ENCODE peak calls at places on chromosomes 1 and 21, in nine cellular contexts. R is GM10248; A is kidney; E is endothelial cell; U is CD8-positive, alpha-beta T cell; M is right atrium auricular region; G is fibroblast of lung; O is endodermal cell; J is lower lobe of right lung. Y is an unnamed sample.

GRCh38 chr1:151047925-151048644 is 534 bp downstream of the C1orf56 start:
- DNase-seq in M (peak), O (peak), E (peak), G (peak), A (peak), J (peak), U (no peak), R (peak), Y (peak)

GRCh38 chr1:23384312-23385058 is 14.8 kb upstream of the ZNF436 start:
- DNase-seq in G (peak), E (no peak), R (no peak), A (no peak), J (no peak), O (peak), M (no peak), U (no peak), Y (no peak)

GRCh38 chr1:230518511-230518910 is 92.4 kb upstream of the PGBD5 start:
- DNase-seq in U (no peak), O (peak), A (no peak), J (no peak), R (no peak), M (no peak), G (no peak), E (no peak), Y (no peak)

GRCh38 chr1:235972316-235973090 is 92.4 kb downstream of the NID1 start:
- DNase-seq in R (peak), U (no peak), E (no peak), A (no peak), J (no peak), O (no peak), G (peak), M (no peak), Y (no peak)

GRCh38 chr1:206112600-206113301 is 4.4 kb downstream of the AVPR1B start:
- DNase-seq in J (peak), G (no peak), R (no peak), O (no peak), M (peak), A (peak), E (no peak), U (no peak), Y (no peak)

GRCh38 chr1:193221641-193222040 is 35.2 kb upstream of the B3GALT2 start:
- DNase-seq in G (peak), O (no peak), R (no peak), M (no peak), A (no peak), U (no peak), E (no peak), J (no peak), Y (no peak)

GRCh38 chr1:22806584-22806983 is 95.9 kb downstream of the EPHB2 start:
- DNase-seq in J (no peak), U (no peak), A (no peak), M (no peak), O (no peak), R (no peak), E (no peak), G (no peak), Y (no peak)

GRCh38 chr1:237199026-237199425 is 157.0 kb downstream of the RYR2 start:
- DNase-seq in J (no peak), U (no peak), G (no peak), M (no peak), R (no peak), A (no peak), E (no peak), O (no peak), Y (no peak)

GRCh38 chr1:207221934-207222351 is 99.5 kb upstream of the CD55 start:
- DNase-seq in O (no peak), R (no peak), U (no peak), G (no peak), M (no peak), E (no peak), J (no peak), A (no peak), Y (no peak)

GRCh38 chr1:200525167-200526123 is 95.1 kb downstream of the KIF14 start:
- DNase-seq in E (no peak), G (peak), O (no peak), A (no peak), U (no peak), M (no peak), J (no peak), R (no peak), Y (no peak)

GRCh38 chr1:182400567-182400966 is at the start of gene TEDDM1:
- DNase-seq in G (no peak), E (no peak), R (no peak), A (no peak), U (no peak), M (no peak), J (no peak), O (no peak), Y (no peak)

GRCh38 chr1:214102907-214103306 is 115.1 kb downstream of the PROX1 start:
- DNase-seq in A (no peak), U (no peak), G (peak), R (no peak), J (no peak), E (no peak), O (no peak), M (no peak), Y (no peak)

GRCh38 chr1:53328490-53329182 is 766 bp upstream of the LRP8 start:
- DNase-seq in M (no peak), A (peak), R (peak), J (peak), G (no peak), U (no peak), O (peak), E (no peak), Y (no peak)
- TF ChIP-seq CTCF in M (no peak), A (no peak), R (no peak), J (no peak), G (no peak), U (no peak), O (peak), E (peak), Y (peak)

DNA sequence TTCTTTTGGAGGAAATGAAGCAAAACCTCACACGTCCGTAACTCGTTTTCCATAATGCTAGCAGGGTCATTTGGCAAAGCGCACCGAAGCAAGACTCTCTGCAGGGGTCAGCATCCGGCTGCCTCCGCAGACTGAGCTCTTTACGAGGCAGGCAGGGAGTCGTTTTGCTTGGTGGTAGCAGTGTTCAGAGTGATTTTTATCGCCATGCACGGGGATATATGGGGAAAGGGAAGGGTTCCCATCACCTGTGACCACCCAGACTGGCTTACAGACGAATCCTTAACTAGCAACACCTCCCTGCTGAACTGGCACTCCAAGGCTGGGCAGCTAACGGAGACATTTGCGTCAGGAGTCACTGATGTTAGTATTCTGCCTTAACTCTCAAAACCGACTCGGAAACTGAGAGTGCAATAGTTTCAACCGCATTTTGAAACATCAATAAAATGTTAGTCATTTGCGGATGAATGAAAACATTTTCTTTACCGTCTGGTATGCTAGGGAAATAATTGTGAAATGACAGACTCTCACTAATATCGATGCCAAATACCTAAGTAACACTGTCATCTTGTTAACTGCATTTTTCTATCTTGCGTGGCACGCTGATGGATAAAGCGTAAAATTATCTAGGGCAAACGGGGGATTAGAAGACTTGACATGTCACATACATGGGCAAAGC is 2.2 kb upstream of the NEGR1 start:
- DNase-seq in G (peak), E (peak), J (peak), A (peak), R (peak), O (peak), M (no peak), U (no peak), Y (peak)
- TF ChIP-seq CTCF in G (peak), E (no peak), J (no peak), A (no peak), R (no peak), O (peak), M (no peak), U (no peak), Y (peak)

DNA sequence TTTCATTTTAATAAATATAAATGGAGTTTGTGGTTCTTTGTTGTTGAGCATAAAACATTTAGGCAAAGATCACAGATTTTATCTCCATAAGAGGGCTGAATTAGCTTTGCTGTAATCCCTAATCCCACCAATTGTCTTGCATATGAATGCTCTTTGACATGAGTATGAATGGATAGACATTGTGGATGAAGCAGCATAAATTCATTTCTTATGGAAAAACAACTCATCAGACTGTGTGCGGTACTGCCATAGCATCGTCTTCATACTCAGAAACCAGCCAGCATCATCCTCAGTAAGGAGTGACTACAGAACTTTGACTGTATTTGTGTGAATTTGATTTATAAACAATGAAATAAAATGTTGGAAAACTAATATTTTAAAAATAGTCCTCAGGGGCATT is 19.6 kb downstream of the SON start:
- DNase-seq in E (no peak), R (no peak), G (no peak), U (no peak), M (no peak), J (no peak), A (no peak), O (no peak), Y (no peak)
- TF ChIP-seq CTCF in E (no peak), R (no peak), G (no peak), U (no peak), M (no peak), J (no peak), A (no peak), O (no peak), Y (no peak)

DNA sequence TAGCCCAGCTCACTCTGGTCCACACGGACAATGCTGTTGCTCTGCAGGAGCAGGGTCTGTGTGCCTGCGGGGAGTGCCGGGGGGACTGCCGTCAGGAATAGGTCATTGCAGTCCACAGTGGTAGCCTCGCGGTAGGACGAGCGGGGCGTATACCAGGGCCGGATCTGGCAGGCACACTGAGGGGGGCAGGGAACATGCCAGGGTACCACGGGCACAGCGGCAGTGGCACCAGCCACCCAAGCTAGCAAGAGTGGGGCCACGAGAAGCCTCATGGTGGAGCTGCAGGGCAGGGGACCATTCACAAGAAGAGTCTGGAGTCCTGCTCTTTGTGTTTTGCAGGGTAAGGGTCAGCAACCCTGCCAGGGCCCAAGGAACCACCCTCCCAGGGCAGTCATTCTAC is 65.8 kb downstream of the LRRN2 start:
- DNase-seq in M (no peak), O (no peak), G (no peak), E (no peak), U (no peak), J (no peak), R (no peak), A (no peak), Y (no peak)
- TF ChIP-seq CTCF in M (no peak), O (peak), G (no peak), E (no peak), U (no peak), J (no peak), R (no peak), A (peak), Y (no peak)

GRCh38 chr1:228114827-228115226 is 5.7 kb upstream of the MRPL55 start:
- DNase-seq in J (no peak), M (no peak), O (no peak), U (no peak), A (no peak), R (no peak), G (no peak), E (no peak), Y (no peak)
- TF ChIP-seq CTCF in J (no peak), M (no peak), O (no peak), U (no peak), A (no peak), R (no peak), G (no peak), E (no peak), Y (no peak)

GRCh38 chr1:173392895-173393654 is 84.1 kb upstream of the PRDX6 start:
- DNase-seq in R (no peak), E (no peak), G (peak), U (no peak), O (no peak), M (no peak), A (no peak), J (no peak), Y (no peak)

GRCh38 chr1:173393655-173393993 is 83.5 kb upstream of the PRDX6 start:
- DNase-seq in G (peak), O (no peak), A (no peak), E (no peak), R (no peak), J (no peak), U (no peak), M (no peak), Y (no peak)

GRCh38 chr1:173383341-173383740 is 93.8 kb upstream of the PRDX6 start:
- DNase-seq in M (no peak), J (no peak), U (no peak), O (no peak), G (peak), R (no peak), E (no peak), A (no peak), Y (no peak)

GRCh38 chr1:173388352-173388751 is 88.8 kb upstream of the PRDX6 start:
- DNase-seq in J (no peak), E (no peak), G (no peak), M (no peak), O (no peak), A (no peak), R (no peak), U (no peak), Y (no peak)
- TF ChIP-seq CTCF in J (no peak), E (no peak), G (no peak), M (no peak), O (no peak), A (no peak), R (no peak), U (no peak), Y (no peak)

GRCh38 chr1:47785561-47786271 is 211.5 kb downstream of the TRABD2B start:
- DNase-seq in R (no peak), O (peak), E (peak), A (no peak), G (no peak), U (no peak), J (no peak), M (no peak), Y (no peak)
- TF ChIP-seq CTCF in R (no peak), O (peak), E (no peak), A (no peak), G (no peak), U (no peak), J (peak), M (peak), Y (peak)

GRCh38 chr1:47931395-47931794 is 65.8 kb downstream of the TRABD2B start:
- DNase-seq in G (no peak), O (peak), M (no peak), A (no peak), U (no peak), R (no peak), J (no peak), E (no peak), Y (no peak)
- TF ChIP-seq CTCF in G (no peak), O (peak), M (no peak), A (peak), U (no peak), R (no peak), J (peak), E (no peak), Y (peak)

Y was measured in progenitor cell of endocrine pancreas.